ENCODE peak calls at places on chromosomes 12 and 14, in five cellular contexts. X is cardiac fibroblast, Y is A673, S is endothelial cell, P is A549. H is an unnamed sample.

GRCh38 chr14:74658535-74659130 is 46.6 kb upstream of the LTBP2 start:
- DNase-seq in X (peak), Y (no peak), S (no peak), P (no peak), H (no peak)

GRCh38 chr14:81517798-81518398 is 15.8 kb downstream of the SEL1L start:
- DNase-seq in X (peak), Y (no peak), S (no peak), P (no peak), H (no peak)

GRCh38 chr12:94460594-94460959 is 910 bp upstream of the CEP83 start:
- DNase-seq in X (no peak), Y (no peak), S (no peak), P (no peak), H (no peak)

GRCh38 chr14:22878271-22879246 is 4.5 kb upstream of the REM2 start:
- DNase-seq in X (no peak), Y (no peak), S (no peak), P (no peak), H (no peak)

GRCh38 chr14:22231022-22231421 is 358.0 kb downstream of the DAD1 start:
- DNase-seq in X (no peak), Y (no peak), S (no peak), P (no peak), H (no peak)

GRCh38 chr12:57261385-57261784 is 10.4 kb upstream of the STAC3 start:
- DNase-seq in X (no peak), Y (no peak), S (no peak), P (no peak), H (peak)

GRCh38 chr14:20412422-20412821 is 879 bp downstream of the TEP1 start:
- DNase-seq in X (peak), Y (peak), S (no peak), P (no peak), H (no peak)

GRCh38 chr14:92874961-92875360 is 48.0 kb upstream of the CHGA start:
- DNase-seq in X (no peak), Y (no peak), S (no peak), P (no peak), H (no peak)

GRCh38 chr12:45966486-45966885 is 23.9 kb downstream of the SCAF11 start:
- DNase-seq in X (peak), Y (peak), S (no peak), P (peak), H (no peak)

GRCh38 chr12:128823216-128823915 is 392 bp downstream of the SLC15A4 start:
- DNase-seq in X (no peak), Y (no peak), S (peak), P (peak), H (no peak)

GRCh38 chr12:47272412-47273190 is 192.8 kb upstream of the AMIGO2 start:
- DNase-seq in X (peak), Y (no peak), S (no peak), P (no peak), H (no peak)

GRCh38 chr12:59808317-59808910 is 212.6 kb downstream of the SLC16A7 start:
- DNase-seq in X (peak), Y (peak), S (no peak), P (peak), H (no peak)

GRCh38 chr12:19800884-19801283 is 361.6 kb downstream of the AEBP2 start:
- DNase-seq in X (peak), Y (no peak), S (no peak), P (no peak), H (no peak)

GRCh38 chr14:75205586-75205985 is 29.2 kb upstream of the TMED10 start:
- DNase-seq in X (peak), Y (peak), S (no peak), P (no peak), H (no peak)

GRCh38 chr12:71216725-71217579 is 59.2 kb upstream of the TSPAN8 start:
- DNase-seq in X (peak), Y (peak), S (peak), P (peak), H (peak)
- TF ChIP-seq CTCF in X (peak), Y (peak), S (peak), P (peak), H (peak)

DNA sequence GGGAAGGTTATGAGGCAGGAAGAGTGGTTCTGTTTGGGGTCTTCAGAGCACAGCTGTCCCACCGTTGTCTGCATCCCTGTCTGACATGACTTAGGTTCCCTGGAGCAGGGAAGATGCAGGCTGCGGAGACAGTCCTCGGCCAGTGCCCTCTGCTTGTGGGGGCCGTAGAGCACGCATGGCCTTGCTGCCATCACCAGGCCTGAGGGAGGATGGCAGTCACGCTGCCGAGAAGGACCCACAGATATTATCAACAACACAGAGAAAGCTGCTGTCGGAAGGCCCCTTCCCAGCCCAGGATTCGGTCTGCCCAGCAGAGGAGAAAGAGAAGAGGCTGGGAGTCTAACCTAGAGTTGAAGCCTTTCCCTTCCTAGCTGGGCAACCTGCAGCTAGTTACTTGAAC is 35.0 kb downstream of the ERH start:
- DNase-seq in X (peak), Y (no peak), S (peak), P (no peak), H (peak)
- TF ChIP-seq CTCF in X (peak), Y (no peak), S (no peak), P (no peak), H (peak)

DNA sequence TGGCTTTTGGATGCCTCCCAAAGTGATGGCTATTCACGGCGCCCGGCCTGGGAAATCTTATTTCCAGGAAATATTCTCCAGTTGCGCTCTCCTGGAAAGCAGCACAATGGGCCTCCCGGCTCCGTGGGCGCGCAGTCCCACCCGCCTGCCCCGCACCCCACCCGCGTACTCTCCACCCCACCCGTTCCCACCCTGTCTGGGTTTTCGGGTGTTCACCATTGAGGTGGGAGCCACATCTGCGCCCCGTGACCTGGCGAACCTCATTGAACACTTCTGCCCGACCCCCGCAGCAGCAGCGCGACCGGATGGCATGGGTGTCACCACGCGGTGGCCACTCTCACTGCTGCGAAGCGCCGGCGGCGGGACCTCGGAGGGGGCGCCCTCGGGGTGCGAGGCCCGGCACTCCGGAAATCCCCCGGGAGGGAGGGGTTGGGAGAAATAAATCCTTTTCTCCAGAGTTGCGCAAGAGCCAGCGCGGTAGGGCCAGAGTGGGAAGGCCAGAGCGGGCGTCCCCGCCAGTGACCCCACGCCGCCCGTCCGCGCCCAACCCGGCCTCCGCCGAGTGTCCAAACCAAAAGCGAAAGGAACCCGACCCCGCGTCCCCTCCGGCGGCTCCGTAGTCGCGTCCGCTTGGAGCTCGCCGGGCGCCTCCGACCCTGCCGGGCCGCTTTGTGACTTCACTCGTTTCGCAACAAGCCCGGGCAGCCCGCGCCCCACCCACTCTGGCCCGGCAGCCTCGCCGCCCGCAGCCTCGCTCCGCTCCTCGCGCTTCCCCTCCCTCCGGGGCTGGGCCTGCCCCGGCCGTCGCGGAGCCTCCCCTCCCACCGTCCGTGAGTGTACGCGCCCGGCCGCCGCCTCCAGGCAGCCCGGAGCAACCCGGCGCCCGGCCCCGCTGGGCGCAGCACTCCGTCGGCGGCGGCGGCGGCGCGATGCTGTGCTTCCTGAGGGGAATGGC is at the start of gene DRAM1:
- DNase-seq in X (peak), Y (peak), S (peak), P (peak), H (peak)
- TF ChIP-seq CTCF in X (no peak), Y (no peak), S (no peak), P (peak), H (no peak)

GRCh38 chr12:69239286-69239921 is at the start of gene CPSF6:
- DNase-seq in X (peak), Y (peak), S (peak), P (peak), H (peak)
- TF ChIP-seq CTCF in X (no peak), Y (no peak), S (no peak), P (no peak), H (no peak)

GRCh38 chr12:116590561-116590960 is 31.4 kb downstream of the MAP1LC3B2 start:
- DNase-seq in X (no peak), Y (peak), S (no peak), P (peak), H (no peak)
- TF ChIP-seq CTCF in X (no peak), Y (peak), S (no peak), P (peak), H (no peak)

GRCh38 chr14:88129306-88130056 is 124.5 kb downstream of the GPR65 start:
- DNase-seq in X (peak), Y (peak), S (no peak), P (no peak), H (no peak)
- TF ChIP-seq CTCF in X (peak), Y (peak), S (no peak), P (no peak), H (no peak)

GRCh38 chr12:104411826-104412626 is 44.7 kb upstream of the CHST11 start:
- DNase-seq in X (peak), Y (no peak), S (no peak), P (no peak), H (no peak)

GRCh38 chr12:104412681-104413080 is 44.1 kb upstream of the CHST11 start:
- DNase-seq in X (no peak), Y (no peak), S (no peak), P (no peak), H (no peak)

GRCh38 chr12:104414581-104415305 is 42.0 kb upstream of the CHST11 start:
- DNase-seq in X (no peak), Y (no peak), S (no peak), P (no peak), H (no peak)

GRCh38 chr12:104415308-104415980 is 41.3 kb upstream of the CHST11 start:
- DNase-seq in X (no peak), Y (no peak), S (no peak), P (no peak), H (no peak)

DNA sequence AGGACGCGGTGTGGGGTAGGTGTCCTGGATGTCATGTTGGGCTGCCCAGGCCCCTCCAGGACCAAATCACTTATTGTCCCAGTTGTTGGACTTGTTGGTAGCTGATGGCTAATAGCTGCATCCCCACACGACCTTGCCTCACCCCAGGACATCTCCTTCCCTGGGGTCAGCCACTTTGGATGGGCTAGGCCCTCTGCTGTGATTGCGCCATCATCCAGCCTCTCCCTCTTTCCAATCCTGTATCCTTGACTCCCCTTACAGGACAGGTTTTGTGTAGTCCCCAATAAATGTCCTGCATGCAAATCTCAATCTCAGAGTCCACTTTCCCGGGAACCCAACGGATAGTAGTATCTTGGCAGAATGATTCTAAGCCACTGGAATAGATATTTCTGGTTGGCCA is 43.4 kb upstream of the CHST11 start:
- DNase-seq in X (no peak), Y (no peak), S (no peak), P (no peak), H (no peak)
- TF ChIP-seq CTCF in X (no peak), Y (no peak), S (no peak), P (no peak), H (no peak)

GRCh38 chr12:116737774-116738657 is at the start of the genes RNFT2 and SPRING1:
- DNase-seq in X (peak), Y (peak), S (peak), P (peak), H (peak)
- TF ChIP-seq CTCF in X (no peak), Y (peak), S (no peak), P (no peak), H (no peak)

DNA sequence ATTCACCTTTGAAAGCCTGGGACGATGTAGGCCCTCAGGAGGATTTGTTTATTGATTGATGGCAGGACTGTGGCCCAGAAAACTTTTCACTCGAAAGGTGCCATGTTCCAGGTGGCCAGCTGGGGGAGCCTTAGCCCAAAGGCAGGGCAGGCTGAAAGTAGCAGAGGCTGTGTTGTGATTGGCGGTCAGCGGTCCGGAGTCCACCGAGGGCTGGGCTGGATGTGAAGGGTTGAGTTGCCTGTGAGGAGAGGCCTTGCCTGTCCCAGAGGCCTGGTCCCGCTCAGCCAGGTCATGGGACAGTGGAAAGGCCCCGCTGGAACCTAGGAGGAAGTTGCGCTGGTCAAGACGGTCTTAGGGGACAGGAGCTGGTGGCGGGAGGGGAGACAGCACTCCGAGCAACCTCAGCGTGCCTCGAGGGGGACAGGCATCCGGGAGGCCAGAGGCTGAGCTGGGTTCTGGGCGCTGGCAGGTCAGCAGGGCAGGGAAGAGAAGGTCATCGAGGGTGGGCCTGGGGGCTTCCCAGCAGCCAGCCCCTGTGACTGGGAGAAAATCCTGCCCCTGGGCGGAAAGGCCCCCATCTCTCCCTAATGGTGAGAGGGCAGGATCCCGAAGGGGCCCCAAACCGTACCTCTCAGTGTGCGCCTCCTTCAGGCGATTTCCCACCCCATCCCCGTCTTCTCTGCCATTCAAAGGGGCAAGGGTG is 26.3 kb downstream of the CMA1 start:
- DNase-seq in X (peak), Y (peak), S (peak), P (peak), H (peak)
- TF ChIP-seq CTCF in X (peak), Y (peak), S (peak), P (peak), H (peak)

DNA sequence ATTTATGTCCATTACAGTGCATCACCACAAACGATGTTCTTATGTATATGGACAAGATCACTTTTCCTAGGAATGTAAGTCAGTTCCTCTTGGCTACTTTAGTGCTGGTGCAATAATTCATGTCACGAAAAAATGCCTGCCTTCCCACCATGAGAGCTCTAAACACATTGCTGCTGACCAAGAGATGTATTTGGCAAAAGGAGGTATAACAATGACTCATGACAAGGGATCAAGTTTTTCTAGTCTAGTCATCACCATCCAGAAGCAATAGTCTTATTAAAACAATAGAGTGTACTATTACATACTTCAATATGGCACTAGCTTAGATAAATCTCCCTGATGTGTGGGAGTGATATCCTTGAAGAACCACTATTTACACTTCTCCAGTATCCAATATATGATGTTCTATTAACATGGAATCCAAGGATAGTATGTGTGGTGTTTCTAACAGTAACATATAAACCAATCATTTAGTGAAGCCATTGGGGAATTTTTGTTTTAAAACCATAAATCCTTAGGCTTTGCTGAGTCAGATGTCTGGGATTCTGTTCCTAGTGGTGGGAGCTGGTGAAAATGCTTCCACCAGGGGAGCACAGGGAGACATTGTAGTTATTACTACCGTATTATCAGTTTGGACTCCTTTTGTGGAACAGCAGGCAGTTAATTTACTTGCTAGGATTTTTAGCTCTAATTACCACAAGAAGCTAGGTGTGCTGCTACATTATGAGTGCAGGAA is 1387.5 kb downstream of the LRFN5 start:
- DNase-seq in X (peak), Y (no peak), S (no peak), P (peak), H (no peak)
- TF ChIP-seq CTCF in X (no peak), Y (no peak), S (no peak), P (no peak), H (no peak)